ENCODE peak calls at places on chromosomes 2 and 18, in nine cellular contexts. Y is pancreas; X is fibroblast of lung; N is BJ; E is Peyer's patch; J is fibroblast of mammary gland; O is lower lobe of right lung; Z is K562; S is CD8-positive, alpha-beta T cell. F is an unnamed sample.

GRCh38 chr2:55966431-55967118 is 43.0 kb upstream of the EFEMP1 start:
- DNase-seq in Y (peak; percentile 76), X (peak; percentile 67), O (no peak), Z (no peak), E (no peak), J (peak; percentile 40), N (no peak), S (no peak), F (no peak)

GRCh38 chr2:17557596-17557995 is 17.1 kb downstream of the VSNL1 start:
- DNase-seq in Z (no peak), S (no peak), N (no peak), O (no peak), J (no peak), X (no peak), E (no peak), Y (no peak), F (no peak)

GRCh38 chr2:39805936-39806608 is 27.0 kb upstream of the THUMPD2 start:
- DNase-seq in S (no peak), J (peak; percentile 39), O (no peak), Y (no peak), E (no peak), N (no peak), Z (no peak), X (peak; percentile 86), F (peak; percentile 24)

GRCh38 chr18:80033181-80034067 is 810 bp upstream of the RBFA start:
- DNase-seq in X (peak; percentile 54), Y (no peak), E (no peak), N (no peak), J (peak; percentile 49), Z (no peak), O (no peak), S (peak; percentile 73), F (peak; percentile 40)

GRCh38 chr2:135916232-135916631 is 40.0 kb upstream of the MCM6 start:
- DNase-seq in O (no peak), S (peak; percentile 20), Y (no peak), N (no peak), J (peak; percentile 52), Z (peak; percentile 18), E (no peak), X (peak; percentile 24), F (no peak)

GRCh38 chr2:173077506-173078177 is 2.0 kb downstream of the MAP3K20 start:
- DNase-seq in Y (no peak), N (no peak), S (no peak), E (no peak), O (no peak), Z (peak; percentile 44), J (peak; percentile 79), X (peak; percentile 44), F (no peak)

GRCh38 chr2:200747668-200748618 is 63.8 kb upstream of the BZW1 start:
- DNase-seq in Z (no peak), O (no peak), X (peak; percentile 98), E (no peak), N (peak; percentile 63), S (no peak), J (peak; percentile 93), Y (no peak), F (peak; percentile 73)

GRCh38 chr2:152573168-152573567 is 144.1 kb downstream of the PRPF40A start:
- DNase-seq in Z (peak; percentile 76), O (no peak), S (no peak), J (peak; percentile 97), X (peak; percentile 81), Y (no peak), E (no peak), N (peak; percentile 54), F (no peak)

GRCh38 chr2:191618789-191619185 is 59.1 kb upstream of the NABP1 start:
- DNase-seq in O (no peak), J (no peak), Z (no peak), E (no peak), S (no peak), X (peak; percentile 68), Y (no peak), N (no peak), F (no peak)

GRCh38 chr2:20052229-20052871 is 922 bp upstream of the LAPTM4A start:
- DNase-seq in X (peak; percentile 42), Z (no peak), Y (no peak), E (no peak), O (no peak), S (no peak), N (no peak), J (peak; percentile 51), F (no peak)

GRCh38 chr2:196314780-196315179 is 143.4 kb upstream of the STK17B start:
- DNase-seq in N (no peak), O (no peak), J (peak; percentile 34), Z (no peak), X (peak; percentile 68), E (no peak), Y (no peak), S (no peak), F (no peak)

GRCh38 chr2:197215988-197216979 is 94.3 kb downstream of the ANKRD44 start:
- DNase-seq in Z (no peak), J (peak; percentile 46), O (no peak), X (peak; percentile 42), N (no peak), S (no peak), E (no peak), Y (no peak), F (no peak)

GRCh38 chr2:241112592-241112991 is 10.5 kb upstream of the MTERF4 start:
- DNase-seq in S (peak; percentile 73), J (no peak), X (no peak), N (no peak), E (no peak), O (no peak), Y (no peak), Z (no peak), F (no peak)

GRCh38 chr2:1818404-1818803 is 74.1 kb upstream of the PXDN start:
- DNase-seq in X (peak; percentile 12), J (no peak), E (no peak), Y (no peak), O (no peak), N (no peak), S (no peak), Z (no peak), F (no peak)

GRCh38 chr2:113173563-113174368 is at the start of gene PSD4:
- DNase-seq in N (no peak), E (peak; percentile 70), J (no peak), Y (no peak), X (no peak), S (peak; percentile 84), O (peak; percentile 88), Z (peak; percentile 92), F (no peak)

GRCh38 chr18:79540161-79540913 is 139.3 kb upstream of the CTDP1 start:
- DNase-seq in O (no peak), J (no peak), Z (no peak), S (no peak), Y (no peak), E (peak; percentile 16), X (no peak), N (no peak), F (no peak)

DNA sequence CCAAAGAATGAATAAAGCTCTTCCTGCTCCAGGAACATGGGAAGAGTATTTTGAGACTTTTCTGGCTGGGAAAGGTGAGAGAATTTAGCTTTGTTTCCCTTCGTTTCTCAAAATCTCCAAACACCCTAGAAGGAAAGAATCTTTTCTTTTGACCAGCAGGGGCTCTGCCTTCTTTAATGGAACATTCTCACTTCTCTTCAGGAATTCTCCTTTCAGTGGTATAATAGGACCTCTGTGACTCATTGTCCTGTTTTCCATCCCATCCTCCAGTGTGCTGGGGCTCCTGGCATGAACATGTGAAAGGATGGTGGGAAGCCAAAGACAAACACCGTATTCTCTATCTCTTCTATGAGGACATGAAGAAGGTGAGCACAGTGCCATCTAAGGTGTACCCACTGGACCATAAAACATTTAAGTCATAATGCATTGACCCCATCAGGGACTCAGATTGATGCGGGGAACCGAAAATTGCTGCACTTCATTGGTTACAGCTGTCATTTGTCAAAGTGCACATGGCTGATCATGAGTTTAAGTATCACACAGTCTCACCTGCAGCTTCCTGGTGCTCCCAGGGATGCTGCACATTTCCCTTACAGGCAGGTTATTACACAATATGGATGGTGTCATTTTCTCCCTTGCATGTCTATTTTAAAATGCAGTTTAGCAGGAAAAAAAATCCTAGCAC is 5.5 kb downstream of the SULT1C4 start:
- DNase-seq in S (no peak), Z (no peak), O (no peak), E (no peak), X (peak; percentile 27), Y (no peak), J (no peak), N (no peak), F (no peak)
- TF ChIP-seq CTCF in S (no peak), Z (no peak), O (no peak), E (no peak), X (no peak), Y (no peak), J (peak; percentile 17), N (peak; percentile 11), F (no peak)

DNA sequence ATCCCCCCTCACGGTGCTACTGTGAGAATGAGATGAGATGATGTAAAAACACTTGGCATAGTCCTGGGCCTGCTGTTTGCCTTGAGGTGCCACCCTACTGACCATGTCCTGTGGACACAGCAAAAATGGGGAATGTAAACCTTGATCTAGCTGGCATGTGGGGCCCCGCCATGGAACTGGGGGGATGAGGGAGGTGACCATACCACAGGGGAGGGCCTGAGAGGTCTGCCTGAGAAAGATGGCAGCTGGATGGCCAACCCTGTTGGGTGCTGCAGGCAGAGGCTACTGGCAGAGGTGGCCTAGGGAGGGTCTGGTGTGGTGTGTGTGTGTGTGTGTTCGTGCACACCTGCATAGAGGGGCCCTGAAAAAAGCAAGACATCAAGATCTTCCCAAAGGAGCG is 777 bp downstream of the HAAO start:
- DNase-seq in E (no peak), O (no peak), J (no peak), Y (no peak), Z (no peak), S (no peak), X (no peak), N (no peak), F (no peak)
- H3K4me3 ChIP-seq in E (peak overlapping the region; percentile 69), O (peak overlapping the region; percentile 68), J (no peak overlapping the region), Y (peak overlapping the region; percentile 72), Z (no peak overlapping the region), S (no peak overlapping the region), X (no peak overlapping the region), N (no peak overlapping the region), F (peak overlapping the region; percentile 52)

GRCh38 chr2:120012771-120013568 is at the start of gene EPB41L5:
- DNase-seq in Z (peak; percentile 95), E (peak; percentile 95), S (peak; percentile 80), J (peak; percentile 90), O (peak; percentile 95), Y (peak; percentile 94), N (peak; percentile 55), X (peak; percentile 95), F (peak; percentile 94)
- TF ChIP-seq CTCF in Z (no peak), E (no peak), S (no peak), J (no peak), O (no peak), Y (no peak), N (no peak), X (no peak), F (no peak)

GRCh38 chr2:176986579-176986978 is 226.0 kb upstream of the HNRNPA3 start:
- DNase-seq in X (no peak), J (peak; percentile 12), E (no peak), O (no peak), Y (no peak), N (no peak), Z (no peak), S (no peak), F (no peak)

GRCh38 chr2:176985871-176986270 is 226.7 kb upstream of the HNRNPA3 start:
- DNase-seq in O (no peak), S (no peak), Z (no peak), Y (no peak), J (no peak), N (no peak), X (no peak), E (no peak), F (no peak)

GRCh38 chr2:176997074-176997791 is 215.4 kb upstream of the HNRNPA3 start:
- DNase-seq in N (peak; percentile 13), Z (no peak), O (no peak), E (no peak), S (no peak), Y (peak; percentile 19), X (peak; percentile 91), J (peak; percentile 99), F (peak; percentile 67)

GRCh38 chr2:176991421-176991820 is 221.2 kb upstream of the HNRNPA3 start:
- DNase-seq in N (no peak), O (no peak), Z (no peak), E (no peak), Y (no peak), X (no peak), S (no peak), J (no peak), F (no peak)
- H3K4me3 ChIP-seq in N (no peak overlapping the region), O (no peak overlapping the region), Z (no peak overlapping the region), E (no peak overlapping the region), Y (no peak overlapping the region), X (no peak overlapping the region), S (no peak overlapping the region), J (no peak overlapping the region), F (no peak overlapping the region)